ENCODE peak calls at places on chromosome 14, in five cellular contexts. M is cardiac fibroblast; Q is A549; I is GM12878; K is stimulated activated CD4-positive, alpha-beta T cell treated with anti-CD3 and anti-CD28 coated beads, Interleukin-15, amount 100 ng/mL, for 1 hour. P is an unnamed sample.

GRCh38 chr14:102686176-102686801 is 91.0 kb upstream of the TRAF3 start:
- DNase-seq in M (no peak), Q (no peak), I (no peak), K (no peak), P (no peak)

GRCh38 chr14:74913986-74914573 is 9.0 kb downstream of the RPS6KL1 start:
- DNase-seq in M (peak; percentile 86), Q (peak; percentile 73), I (no peak), K (no peak), P (peak; percentile 69)

GRCh38 chr14:24056800-24057184 is 5.0 kb downstream of the CARMIL3 start:
- DNase-seq in M (no peak), Q (no peak), I (no peak), K (no peak), P (no peak)

GRCh38 chr14:88554458-88555286 is at the start of gene PTPN21:
- DNase-seq in M (peak; percentile 79), Q (peak; percentile 62), I (no peak), K (no peak), P (peak; percentile 91)

GRCh38 chr14:75010472-75010871 is 7.8 kb downstream of the EIF2B2 start:
- DNase-seq in M (peak; percentile 46), Q (no peak), I (no peak), K (no peak), P (peak; percentile 38)

GRCh38 chr14:90827919-90828610 is 11.8 kb upstream of the TTC7B start:
- DNase-seq in M (peak; percentile 85), Q (peak; percentile 88), I (peak; percentile 15), K (peak; percentile 81), P (peak; percentile 96)

GRCh38 chr14:38948171-38948570 is 154.9 kb downstream of the SEC23A start:
- DNase-seq in M (peak; percentile 69), Q (no peak), I (no peak), K (no peak), P (peak; percentile 24)

GRCh38 chr14:97458302-97459137 is 661.3 kb downstream of the VRK1 start:
- DNase-seq in M (no peak), Q (no peak), I (no peak), K (peak; percentile 66), P (no peak)

GRCh38 chr14:77307099-77307496 is 13.6 kb downstream of the POMT2 start:
- DNase-seq in M (no peak), Q (no peak), I (no peak), K (no peak), P (peak; percentile 67)

GRCh38 chr14:20802341-20803084 is at the start of gene RNASE1:
- DNase-seq in M (peak; percentile 37), Q (peak; percentile 6), I (no peak), K (no peak), P (no peak)

GRCh38 chr14:70731447-70732239 is 77.7 kb downstream of the MAP3K9 start:
- DNase-seq in M (no peak), Q (no peak), I (no peak), K (no peak), P (peak; percentile 9)

GRCh38 chr14:86391085-86391484 is 861.1 kb downstream of the FLRT2 start:
- DNase-seq in M (no peak), Q (no peak), I (no peak), K (no peak), P (no peak)

GRCh38 chr14:43647302-43647701 is 859.8 kb downstream of the FSCB start:
- DNase-seq in M (peak; percentile 3), Q (no peak), I (no peak), K (no peak), P (no peak)

GRCh38 chr14:65637780-65638179 is 225.2 kb downstream of the FUT8 start:
- DNase-seq in M (no peak), Q (no peak), I (peak; percentile 72), K (no peak), P (no peak)

GRCh38 chr14:99575043-99576023 is 28.7 kb downstream of the CCDC85C start:
- DNase-seq in M (no peak), Q (peak; percentile 58), I (no peak), K (no peak), P (no peak)

GRCh38 chr14:75563931-75564330 is 14.5 kb upstream of the FLVCR2 start:
- DNase-seq in M (no peak), Q (no peak), I (no peak), K (no peak), P (no peak)

GRCh38 chr14:95038521-95039250 is 118.6 kb downstream of the DICER1 start:
- DNase-seq in M (no peak), Q (no peak), I (no peak), K (no peak), P (no peak)

GRCh38 chr14:74510955-74511354 is 17.4 kb downstream of the ISCA2 start:
- DNase-seq in M (peak; percentile 37), Q (no peak), I (no peak), K (no peak), P (peak; percentile 94)

GRCh38 chr14:32905052-32905451 is 33.6 kb upstream of the NPAS3 start:
- DNase-seq in M (no peak), Q (no peak), I (no peak), K (no peak), P (no peak)

GRCh38 chr14:52399886-52400599 is 85.9 kb downstream of the PTGER2 start:
- DNase-seq in M (no peak), Q (no peak), I (no peak), K (no peak), P (peak; percentile 67)

GRCh38 chr14:33661071-33661470 is 289.8 kb downstream of the EGLN3 start:
- DNase-seq in M (no peak), Q (no peak), I (no peak), K (no peak), P (no peak)

GRCh38 chr14:71363961-71364360 is 456.7 kb downstream of the PCNX1 start:
- DNase-seq in M (peak; percentile 79), Q (no peak), I (no peak), K (no peak), P (no peak)

GRCh38 chr14:38137005-38137404 is 70.7 kb upstream of the SSTR1 start:
- DNase-seq in M (peak; percentile 36), Q (no peak), I (no peak), K (no peak), P (peak; percentile 77)

GRCh38 chr14:103872492-103873113 is 25.2 kb upstream of the PPP1R13B start:
- DNase-seq in M (no peak), Q (no peak), I (no peak), K (no peak), P (no peak)

P was measured in foreskin fibroblast.